ENCODE peak calls at places on chromosomes 2 and 18, in nine cellular contexts. R, X, O, T, N, H, C, V and A are unnamed samples.

GRCh38 chr2:177172034-177172880 is 40.3 kb upstream of the HNRNPA3 start:
- DNase-seq in R (no peak), X (no peak), O (no peak), T (no peak), N (no peak), H (no peak), C (no peak), V (no peak), A (no peak)

GRCh38 chr2:148903946-148904345 is 28.9 kb downstream of the KIF5C start:
- DNase-seq in R (no peak), X (no peak), O (no peak), T (no peak), N (no peak), H (no peak), C (no peak), V (no peak), A (no peak)

GRCh38 chr18:54209471-54210180 is 14.8 kb downstream of the MBD2 start:
- DNase-seq in R (no peak), X (no peak), O (no peak), T (no peak), N (no peak), H (no peak), C (no peak), V (no peak), A (no peak)

GRCh38 chr18:8562914-8563313 is 46.3 kb upstream of the RAB12 start:
- DNase-seq in R (no peak), X (no peak), O (no peak), T (no peak), N (no peak), H (no peak), C (no peak), V (no peak), A (peak)

GRCh38 chr2:173831312-173832229 is 133.6 kb downstream of the SP3 start:
- DNase-seq in R (no peak), X (no peak), O (no peak), T (no peak), N (no peak), H (no peak), C (no peak), V (peak), A (peak)

GRCh38 chr2:154638768-154639167 is 59.7 kb upstream of the KCNJ3 start:
- DNase-seq in R (no peak), X (no peak), O (no peak), T (no peak), N (no peak), H (no peak), C (no peak), V (no peak), A (no peak)

GRCh38 chr2:188477564-188478086 is 186.0 kb downstream of the GULP1 start:
- DNase-seq in R (no peak), X (no peak), O (no peak), T (no peak), N (no peak), H (no peak), C (no peak), V (no peak), A (no peak)

GRCh38 chr2:18614042-18614441 is 24.7 kb upstream of the NT5C1B start:
- DNase-seq in R (no peak), X (no peak), O (no peak), T (no peak), N (no peak), H (no peak), C (no peak), V (no peak), A (no peak)

GRCh38 chr2:186726938-186727337 is 33.1 kb downstream of the FAM171B start:
- DNase-seq in R (no peak), X (no peak), O (no peak), T (no peak), N (no peak), H (no peak), C (no peak), V (no peak), A (no peak)

GRCh38 chr2:216215991-216216390 is 106.8 kb downstream of the XRCC5 start:
- DNase-seq in R (no peak), X (no peak), O (no peak), T (no peak), N (no peak), H (peak), C (no peak), V (no peak), A (no peak)